ENCODE peak calls at places on chromosomes 7 and 10, in five cellular contexts. E, Y, B, V and S are unnamed samples.

GRCh38 chr7:429828-430180 is 89.8 kb downstream of the PDGFA start:
- DNase-seq in E (no peak), Y (no peak), B (no peak), V (no peak), S (no peak)

GRCh38 chr7:133887459-133887858 is 239.7 kb upstream of the LRGUK start:
- DNase-seq in E (peak; percentile 1), Y (no peak), B (no peak), V (no peak), S (no peak)

GRCh38 chr10:122323941-122324675 is 50.4 kb upstream of the PLEKHA1 start:
- DNase-seq in E (no peak), Y (no peak), B (no peak), V (no peak), S (peak; percentile 91)

GRCh38 chr10:73863039-73863817 is 11.1 kb downstream of the CAMK2G start:
- DNase-seq in E (no peak), Y (peak; percentile 33), B (no peak), V (no peak), S (no peak)

GRCh38 chr10:17062009-17062408 is 67.6 kb downstream of the CUBN start:
- DNase-seq in E (peak; percentile 83), Y (no peak), B (no peak), V (no peak), S (no peak)

GRCh38 chr10:14014423-14014822 is 316.3 kb downstream of the FRMD4A start:
- DNase-seq in E (no peak), Y (no peak), B (no peak), V (no peak), S (no peak)

GRCh38 chr7:1716263-1717094 is 46.4 kb downstream of the ELFN1 start:
- DNase-seq in E (peak; percentile 61), Y (no peak), B (no peak), V (no peak), S (no peak)

GRCh38 chr7:145123502-145123901 is 287.6 kb upstream of the TPK1 start:
- DNase-seq in E (no peak), Y (no peak), B (no peak), V (no peak), S (no peak)

GRCh38 chr10:105150486-105150885 is 509.4 kb downstream of the SORCS3 start:
- DNase-seq in E (peak; percentile 90), Y (no peak), B (no peak), V (no peak), S (no peak)

GRCh38 chr10:61313460-61313859 is 139.7 kb downstream of the TMEM26 start:
- DNase-seq in E (peak; percentile 87), Y (no peak), B (no peak), V (no peak), S (no peak)

GRCh38 chr7:27105161-27106122 is 3.0 kb upstream of the HOXA2 start:
- DNase-seq in E (peak; percentile 32), Y (no peak), B (no peak), V (no peak), S (no peak)
- H3K27ac ChIP-seq in E (peak overlapping the region; percentile 65), Y (no peak overlapping the region), B (no peak overlapping the region), V (peak overlapping the region; percentile 90), S (no peak overlapping the region)

DNA sequence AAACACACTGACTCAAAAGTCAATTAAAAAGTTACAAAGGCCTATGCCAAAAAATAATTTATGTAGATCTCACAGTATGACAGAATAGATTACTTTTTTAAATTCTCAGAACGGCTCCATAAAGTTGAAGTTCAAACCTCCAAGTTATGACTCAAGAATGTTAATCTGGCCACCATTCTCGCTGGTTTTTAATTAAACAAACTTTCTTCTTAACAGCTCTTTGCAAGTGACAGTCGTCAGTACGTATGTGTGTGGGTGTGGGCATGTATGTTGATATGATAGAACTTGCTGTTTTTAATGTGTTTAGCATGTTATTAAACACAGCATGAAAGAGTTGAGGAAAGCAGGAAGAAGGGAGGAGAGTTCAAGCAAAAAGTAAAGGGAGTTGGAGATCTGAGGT is 18.5 kb downstream of the PRKCQ start:
- DNase-seq in E (no peak), Y (no peak), B (no peak), V (no peak), S (no peak)
- H3K27ac ChIP-seq in E (no peak overlapping the region), Y (no peak overlapping the region), B (no peak overlapping the region), V (no peak overlapping the region), S (no peak overlapping the region)

GRCh38 chr10:29141761-29142160 is 147.1 kb upstream of the LYZL1 start:
- DNase-seq in E (peak; percentile 54), Y (no peak), B (no peak), V (no peak), S (no peak)
- H3K27ac ChIP-seq in E (peak overlapping the region; percentile 88), Y (no peak overlapping the region), B (no peak overlapping the region), V (no peak overlapping the region), S (peak overlapping the region; percentile 9)

DNA sequence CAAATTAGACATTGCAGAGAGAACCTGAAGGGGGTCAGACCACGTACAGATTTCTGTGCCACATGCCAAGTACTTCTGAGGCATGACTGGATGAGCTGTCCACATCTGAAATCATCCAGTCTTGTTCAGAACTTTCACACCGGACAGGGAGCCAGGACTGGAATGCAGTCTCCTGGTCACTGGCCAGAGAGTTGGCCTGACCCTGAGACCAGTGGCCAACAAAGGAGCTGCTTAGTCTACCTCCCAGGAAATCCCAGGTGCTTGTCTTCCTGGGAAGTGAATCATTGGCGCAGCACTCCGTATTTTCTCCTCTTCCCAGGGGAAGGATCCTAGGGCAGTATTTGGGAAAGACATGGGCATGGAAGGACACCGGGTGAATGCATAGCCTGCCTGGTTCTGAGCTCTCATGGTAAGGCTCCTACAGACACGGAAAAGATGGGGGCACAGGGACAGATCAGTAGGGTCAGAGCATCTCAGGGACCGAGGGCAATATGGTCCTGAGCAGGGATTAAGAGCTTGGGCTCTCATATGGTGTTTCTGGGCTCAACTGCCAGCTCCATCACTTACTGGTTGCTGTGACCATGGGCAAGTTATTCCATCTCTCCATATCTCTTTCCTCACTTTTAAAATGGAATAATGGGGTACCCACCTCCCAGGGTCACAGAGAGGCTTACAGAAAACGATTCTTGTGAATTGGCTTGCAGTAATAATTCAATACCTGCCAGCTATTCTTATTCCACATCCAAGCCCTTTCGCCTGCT is 1.3 kb upstream of the SCD start:
- DNase-seq in E (peak; percentile 77), Y (peak; percentile 52), B (no peak), V (no peak), S (no peak)
- H3K27ac ChIP-seq in E (peak overlapping the region; percentile 64), Y (peak overlapping the region; percentile 100), B (no peak overlapping the region), V (no peak overlapping the region), S (peak overlapping the region; percentile 81)

GRCh38 chr10:7288060-7288690 is 122.7 kb downstream of the SFMBT2 start:
- DNase-seq in E (no peak), Y (no peak), B (no peak), V (no peak), S (no peak)

GRCh38 chr10:7283246-7283645 is 127.6 kb downstream of the SFMBT2 start:
- DNase-seq in E (no peak), Y (no peak), B (no peak), V (no peak), S (no peak)

GRCh38 chr10:7285545-7286322 is 125.1 kb downstream of the SFMBT2 start:
- DNase-seq in E (no peak), Y (no peak), B (no peak), V (no peak), S (no peak)

GRCh38 chr10:7291487-7292113 is 119.2 kb downstream of the SFMBT2 start:
- DNase-seq in E (peak; percentile 43), Y (no peak), B (no peak), V (no peak), S (no peak)

DNA sequence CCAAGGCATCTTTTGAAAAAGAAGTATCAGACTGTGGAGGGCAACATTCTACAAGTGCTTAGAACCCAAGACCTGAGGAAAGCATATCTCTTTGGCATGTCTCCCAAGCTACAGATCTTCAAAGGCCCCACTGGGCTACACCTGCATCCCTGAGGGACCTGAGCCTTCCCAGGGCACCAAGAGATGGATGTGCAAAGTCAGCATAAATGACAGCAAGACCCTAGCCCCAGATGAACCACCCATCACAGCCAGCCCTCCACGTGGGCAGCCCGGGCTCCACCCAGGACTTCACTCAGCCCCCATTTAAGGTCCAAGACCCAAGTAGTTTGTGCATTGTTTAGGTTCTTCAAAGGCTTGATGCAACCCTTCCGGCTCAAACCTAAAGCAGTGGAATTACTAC is 123.5 kb downstream of the SFMBT2 start:
- DNase-seq in E (no peak), Y (no peak), B (no peak), V (no peak), S (no peak)
- H3K27ac ChIP-seq in E (no peak overlapping the region), Y (no peak overlapping the region), B (no peak overlapping the region), V (no peak overlapping the region), S (no peak overlapping the region)

GRCh38 chr10:28177944-28178637 is 124.8 kb downstream of the MPP7 start:
- DNase-seq in E (no peak), Y (no peak), B (no peak), V (no peak), S (no peak)
- H3K27ac ChIP-seq in E (no peak overlapping the region), Y (no peak overlapping the region), B (no peak overlapping the region), V (no peak overlapping the region), S (no peak overlapping the region)

GRCh38 chr7:67955061-67955460 is 958.4 kb downstream of the TYW1 start:
- DNase-seq in E (no peak), Y (peak; percentile 9), B (no peak), V (no peak), S (no peak)
- H3K27ac ChIP-seq in E (no peak overlapping the region), Y (no peak overlapping the region), B (no peak overlapping the region), V (no peak overlapping the region), S (no peak overlapping the region)

DNA sequence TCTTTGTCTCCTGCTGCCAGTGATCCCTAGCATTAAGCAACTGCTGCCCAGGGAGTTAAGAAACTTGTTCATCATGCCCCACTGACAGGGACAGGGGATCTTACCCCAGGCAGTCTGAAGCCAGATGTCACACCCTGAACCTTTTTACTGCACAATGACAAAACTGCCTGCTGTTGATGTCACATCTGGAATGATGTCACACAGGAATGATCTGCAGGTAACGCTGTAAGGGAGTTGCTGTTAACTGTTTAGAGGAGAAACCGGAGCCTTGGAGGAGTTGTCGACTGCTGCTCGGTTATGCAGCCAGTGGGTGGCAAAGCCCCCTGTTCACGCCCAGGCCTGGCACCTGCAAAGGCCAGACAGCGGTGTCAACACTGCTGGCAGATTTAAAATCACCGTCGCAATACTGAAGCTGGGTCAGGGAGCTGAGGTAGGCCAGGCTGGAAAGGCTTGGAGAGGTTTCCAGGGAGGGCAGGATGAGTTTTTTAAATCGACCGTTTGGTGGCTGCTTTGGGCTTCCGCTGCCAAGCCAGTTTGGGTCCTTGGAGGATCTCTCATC is 10.0 kb upstream of the SLIT1 start:
- DNase-seq in E (no peak), Y (no peak), B (no peak), V (no peak), S (no peak)
- H3K27ac ChIP-seq in E (no peak overlapping the region), Y (no peak overlapping the region), B (no peak overlapping the region), V (no peak overlapping the region), S (no peak overlapping the region)

DNA sequence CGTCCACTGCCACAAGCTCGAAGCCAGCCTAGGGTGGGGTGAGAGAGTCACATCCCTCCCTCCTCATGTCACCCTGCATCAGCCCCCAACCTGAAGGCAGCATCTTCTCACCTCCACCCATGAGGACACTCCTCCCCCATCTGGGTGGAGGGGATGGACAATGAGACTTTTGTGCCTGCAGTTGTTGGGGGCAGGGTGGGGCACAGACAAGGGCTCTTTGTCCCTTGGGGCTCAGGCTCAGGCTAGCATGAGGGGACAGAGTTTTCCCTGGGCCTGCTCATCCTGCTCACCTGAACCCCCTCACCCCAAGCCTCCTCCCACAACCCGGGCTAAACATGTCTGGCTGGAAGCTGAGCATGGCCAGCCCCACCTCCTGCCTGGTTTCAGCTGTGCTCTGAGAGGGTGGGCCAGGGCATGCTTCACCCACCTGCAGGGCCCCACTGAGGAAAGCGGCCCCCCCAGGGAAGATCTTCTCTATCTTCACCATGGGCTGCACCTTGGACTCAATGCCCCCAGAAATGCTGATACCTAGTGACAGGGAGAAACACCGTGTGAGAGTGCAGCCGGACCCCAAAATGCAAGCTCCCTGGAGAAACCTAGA is 9.3 kb downstream of the LZTS2 start:
- DNase-seq in E (no peak), Y (no peak), B (no peak), V (no peak), S (no peak)
- H3K27ac ChIP-seq in E (no peak overlapping the region), Y (no peak overlapping the region), B (no peak overlapping the region), V (no peak overlapping the region), S (no peak overlapping the region)